ENCODE peak calls at places on chromosome 11, in seven cellular contexts. R, Y, I, A, Q, V and P are unnamed samples.

GRCh38 chr11:130177782-130178181 is 18.2 kb downstream of the ST14 start:
- DNase-seq in I (no peak), R (no peak), Q (no peak), V (no peak), A (no peak), Y (no peak), P (no peak)

GRCh38 chr11:32817181-32817842 is 12.4 kb upstream of the PRRG4 start:
- DNase-seq in V (no peak), Q (no peak), R (no peak), Y (no peak), I (no peak), A (no peak), P (no peak)

GRCh38 chr11:131391161-131391560 is 20.7 kb downstream of the NTM start:
- DNase-seq in Y (no peak), R (no peak), I (no peak), V (no peak), A (no peak), Q (no peak), P (no peak)

GRCh38 chr11:74877132-74877531 is 71.8 kb downstream of the XRRA1 start:
- DNase-seq in Q (peak), R (no peak), Y (no peak), V (no peak), I (no peak), A (no peak), P (no peak)

GRCh38 chr11:58919980-58920379 is 19.3 kb upstream of the GLYATL1 start:
- DNase-seq in Y (no peak), Q (no peak), A (no peak), V (no peak), I (no peak), R (peak), P (no peak)

GRCh38 chr11:103649401-103649895 is 387.0 kb upstream of the DDI1 start:
- DNase-seq in R (no peak), I (no peak), Y (no peak), Q (no peak), V (no peak), A (no peak), P (no peak)

GRCh38 chr11:18668131-18668530 is 30.4 kb upstream of the TMEM86A start:
- DNase-seq in Q (no peak), A (no peak), V (no peak), Y (no peak), R (peak), I (no peak), P (no peak)

GRCh38 chr11:69640260-69640994 is 529 bp upstream of the CCND1 start:
- DNase-seq in I (no peak), Q (no peak), Y (no peak), R (peak), V (no peak), A (no peak), P (peak)

GRCh38 chr11:20013346-20014066 is 146.8 kb downstream of the DBX1 start:
- DNase-seq in I (no peak), R (no peak), Q (no peak), A (no peak), V (no peak), Y (no peak), P (peak)

GRCh38 chr11:73530109-73530508 is 67.8 kb downstream of the FAM168A start:
- DNase-seq in V (no peak), Y (no peak), A (no peak), Q (no peak), R (no peak), I (no peak), P (no peak)

GRCh38 chr11:87460269-87460668 is 422.5 kb downstream of the TMEM135 start:
- DNase-seq in Q (no peak), R (no peak), Y (no peak), V (no peak), A (no peak), I (no peak), P (no peak)

GRCh38 chr11:132028380-132029240 is 658.2 kb downstream of the NTM start:
- DNase-seq in A (peak), Y (no peak), Q (no peak), V (no peak), R (peak), I (no peak), P (no peak)

GRCh38 chr11:79794484-79795393 is 353.9 kb upstream of the TENM4 start:
- DNase-seq in Y (no peak), V (no peak), A (no peak), I (no peak), Q (no peak), R (no peak), P (no peak)

GRCh38 chr11:33195391-33196190 is 34.3 kb upstream of the CSTF3 start:
- DNase-seq in A (no peak), Y (no peak), Q (no peak), I (no peak), V (no peak), R (no peak), P (no peak)